ENCODE peak calls at places on chromosomes 5 and 9, in eight cellular contexts. H, N, Z, W, M, U, I and E are unnamed samples.

GRCh38 chr5:83118471-83118870 is 41.1 kb downstream of the XRCC4 start:
- DNase-seq in N (no peak), U (no peak), Z (no peak), H (no peak), M (no peak), I (no peak), W (no peak), E (no peak)

GRCh38 chr5:98529321-98529720 is 244.1 kb upstream of the RGMB start:
- DNase-seq in U (no peak), M (no peak), N (no peak), I (no peak), H (no peak), W (no peak), Z (no peak), E (no peak)

GRCh38 chr9:34590376-34591090 is 1.0 kb upstream of the CNTFR start:
- DNase-seq in M (no peak), N (no peak), W (peak; percentile 81), I (no peak), Z (no peak), H (peak; percentile 74), U (no peak), E (peak; percentile 34)

GRCh38 chr5:154523704-154524103 is 45.7 kb upstream of the HAND1 start:
- DNase-seq in N (no peak), W (no peak), I (no peak), M (peak; percentile 65), U (peak; percentile 18), Z (no peak), H (no peak), E (peak; percentile 55)

GRCh38 chr5:6584101-6584645 is 48.7 kb downstream of the NSUN2 start:
- DNase-seq in I (no peak), H (peak; percentile 50), U (no peak), W (peak; percentile 35), M (no peak), N (no peak), Z (no peak), E (no peak)

GRCh38 chr5:55234171-55234700 is 828 bp upstream of the CCNO start:
- DNase-seq in U (peak; percentile 8), W (no peak), Z (peak; percentile 32), H (no peak), I (no peak), M (peak; percentile 33), N (no peak), E (peak; percentile 48)

GRCh38 chr5:116486588-116486987 is 88.0 kb downstream of the SEMA6A start:
- DNase-seq in N (no peak), H (no peak), M (no peak), W (no peak), I (no peak), U (no peak), Z (no peak), E (no peak)

GRCh38 chr9:124758061-124758460 is 13.1 kb downstream of the NR6A1 start:
- DNase-seq in M (peak; percentile 41), H (no peak), Z (no peak), I (no peak), W (no peak), N (no peak), U (no peak), E (no peak)

GRCh38 chr9:90505695-90506094 is 136.9 kb downstream of the DIRAS2 start:
- DNase-seq in W (no peak), H (no peak), U (no peak), M (no peak), I (no peak), Z (no peak), N (no peak), E (no peak)

GRCh38 chr5:127517110-127517479 is 345 bp upstream of the PRRC1 start:
- DNase-seq in N (no peak), I (peak; percentile 18), M (no peak), H (no peak), U (no peak), W (no peak), Z (no peak), E (peak; percentile 5)

GRCh38 chr9:131099088-131099611 is 2.8 kb downstream of the AIF1L start:
- DNase-seq in Z (no peak), U (no peak), H (no peak), I (no peak), N (no peak), W (no peak), M (no peak), E (no peak)

GRCh38 chr5:153746440-153746839 is 256.0 kb downstream of the GRIA1 start:
- DNase-seq in I (no peak), M (no peak), U (no peak), H (no peak), N (no peak), W (no peak), Z (no peak), E (no peak)

DNA sequence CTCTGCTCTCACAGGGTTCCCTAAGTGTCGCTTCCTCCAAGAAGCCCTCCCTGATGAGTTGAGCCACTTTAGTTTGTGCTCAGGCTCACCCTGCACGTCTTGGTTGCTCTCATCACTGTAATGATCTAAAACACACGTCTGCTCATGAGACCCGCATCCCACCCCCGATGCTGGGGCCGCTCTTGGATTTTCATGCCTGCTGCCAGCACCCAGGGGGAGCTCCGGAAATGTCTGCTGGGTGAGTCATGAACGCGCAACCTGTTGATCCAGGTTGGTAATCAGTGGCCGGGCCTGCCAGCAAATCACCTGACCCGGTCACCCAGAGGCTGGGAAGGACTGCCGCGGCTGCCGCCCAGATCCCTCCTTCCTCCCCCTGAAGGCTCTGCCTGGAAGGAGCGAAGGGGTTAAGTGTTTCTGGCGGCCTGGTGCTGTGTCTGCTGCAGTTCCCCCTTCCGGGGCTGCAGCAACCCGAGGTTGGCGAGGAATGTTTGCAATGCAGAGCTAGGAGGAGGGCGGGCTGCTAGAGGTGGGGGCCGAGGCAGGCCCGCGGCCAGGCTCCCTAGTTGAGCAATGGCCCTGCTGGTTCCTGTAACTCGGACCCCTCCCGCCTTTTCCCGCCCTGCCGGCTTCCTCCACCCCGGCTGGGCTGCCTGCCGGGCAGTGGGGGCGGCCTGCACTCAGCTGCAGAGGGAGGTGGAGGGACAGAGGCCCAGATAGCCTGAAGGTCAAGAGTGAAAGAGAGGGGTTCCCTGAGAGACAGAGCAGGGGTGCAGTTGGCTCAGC is 156.1 kb upstream of the IER5L start:
- DNase-seq in Z (peak; percentile 89), H (peak; percentile 94), N (no peak), W (peak; percentile 92), M (peak; percentile 93), U (peak; percentile 88), I (peak; percentile 52), E (peak; percentile 97)
- H3K4me1 ChIP-seq in Z (peaks cover 19% of the 10 kb centered on the region), H (peaks cover 48% of the 10 kb centered on the region), N (peaks cover 3% of the 10 kb centered on the region), W (peaks cover 18% of the 10 kb centered on the region), M (peaks cover 24% of the 10 kb centered on the region), U (peaks cover 55% of the 10 kb centered on the region), I (peaks cover 48% of the 10 kb centered on the region), E (peaks cover 15% of the 10 kb centered on the region)

GRCh38 chr5:68317641-68318040 is 102.1 kb downstream of the PIK3R1 start:
- DNase-seq in W (no peak), H (no peak), M (no peak), U (no peak), Z (no peak), I (no peak), N (no peak), E (no peak)

GRCh38 chr5:68316469-68316868 is 100.9 kb downstream of the PIK3R1 start:
- DNase-seq in M (no peak), I (no peak), Z (no peak), N (no peak), U (no peak), H (no peak), W (no peak), E (no peak)

GRCh38 chr5:68320094-68320986 is 104.8 kb downstream of the PIK3R1 start:
- DNase-seq in Z (no peak), I (no peak), H (no peak), U (no peak), W (no peak), M (no peak), N (no peak), E (no peak)

GRCh38 chr5:68315679-68316271 is 100.2 kb downstream of the PIK3R1 start:
- DNase-seq in H (no peak), U (no peak), M (no peak), N (no peak), Z (no peak), W (no peak), I (no peak), E (peak; percentile 60)

DNA sequence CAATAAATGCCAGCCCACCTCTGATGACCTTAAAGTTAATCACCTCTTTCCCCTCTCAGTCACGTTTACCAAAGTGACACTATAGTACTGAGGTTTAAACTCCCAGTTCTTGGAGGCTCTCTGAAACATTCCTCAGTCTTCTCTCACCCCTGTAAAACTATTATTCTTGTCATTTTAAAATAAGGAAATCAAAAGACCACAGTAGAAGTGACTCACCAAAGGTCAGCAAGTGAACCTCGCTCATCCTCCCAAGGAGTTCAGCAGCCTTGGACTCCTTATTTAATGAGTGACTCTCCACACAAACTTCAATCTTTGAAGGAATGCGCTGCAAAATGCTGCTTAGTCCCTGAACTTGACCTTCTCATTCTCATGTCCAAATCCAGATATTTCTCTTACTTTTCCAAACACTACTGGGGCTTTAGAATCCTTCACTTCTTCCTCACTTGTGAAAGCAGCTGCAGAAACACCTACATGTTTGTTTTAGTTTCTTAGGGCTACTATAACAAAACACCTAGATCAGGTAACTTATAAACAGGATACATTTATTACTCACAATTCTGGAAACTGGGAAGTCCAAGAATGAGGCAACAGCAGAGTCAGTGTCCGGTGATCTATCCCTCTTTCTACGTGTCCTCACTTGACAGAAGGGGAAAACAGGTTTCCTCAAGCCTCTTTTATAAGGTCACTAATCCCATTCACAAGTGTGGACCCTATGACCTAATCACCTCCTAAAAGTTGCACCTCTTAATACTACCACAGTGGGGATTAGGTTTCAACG is 103.9 kb downstream of the PIK3R1 start:
- DNase-seq in Z (no peak), I (no peak), N (no peak), M (no peak), U (no peak), W (no peak), H (no peak), E (no peak)
- H3K27ac ChIP-seq in Z (no peak overlapping the region), I (no peak overlapping the region), N (no peak overlapping the region), M (no peak overlapping the region), U (no peak overlapping the region), W (no peak overlapping the region), H (no peak overlapping the region), E (no peak overlapping the region)

GRCh38 chr5:3996871-3997410 is 401.3 kb downstream of the IRX1 start:
- DNase-seq in Z (no peak), N (no peak), I (no peak), W (no peak), H (no peak), U (no peak), M (no peak), E (no peak)

GRCh38 chr5:3993856-3994473 is 398.3 kb downstream of the IRX1 start:
- DNase-seq in W (no peak), H (no peak), U (peak; percentile 14), I (no peak), N (no peak), M (no peak), Z (no peak), E (no peak)

GRCh38 chr5:3997670-3998069 is 402.0 kb downstream of the IRX1 start:
- DNase-seq in H (no peak), W (no peak), N (no peak), U (no peak), Z (no peak), M (peak; percentile 47), I (no peak), E (no peak)

GRCh38 chr5:3995954-3996619 is 400.5 kb downstream of the IRX1 start:
- DNase-seq in I (no peak), Z (no peak), M (no peak), U (no peak), H (no peak), W (no peak), N (no peak), E (no peak)

GRCh38 chr5:3994635-3995034 is 399.0 kb downstream of the IRX1 start:
- DNase-seq in H (no peak), N (no peak), U (no peak), I (no peak), M (no peak), Z (no peak), W (no peak), E (no peak)
- H3K4me1 ChIP-seq in H (peaks cover 15% of the 10 kb centered on the region), N (no peaks in the 10 kb centered on the region), U (peaks cover 29% of the 10 kb centered on the region), I (no peaks in the 10 kb centered on the region), M (peaks cover 6% of the 10 kb centered on the region), Z (no peaks in the 10 kb centered on the region), W (no peaks in the 10 kb centered on the region), E (no peaks in the 10 kb centered on the region)

GRCh38 chr5:132260051-132260450 is 2.6 kb downstream of the PDLIM4 start:
- DNase-seq in Z (no peak), I (no peak), U (peak; percentile 4), H (no peak), M (no peak), W (no peak), N (no peak), E (peak; percentile 47)
- H3K27ac ChIP-seq in Z (peak overlapping the region; percentile 82), I (no peak overlapping the region), U (peak overlapping the region; percentile 65), H (peak overlapping the region; percentile 93), M (no peak overlapping the region), W (peak overlapping the region; percentile 42), N (no peak overlapping the region), E (peak overlapping the region; percentile 95)